ENCODE peak calls at places on chromosomes 13 and 19, in seven cellular contexts. L is GM23338, D is spleen, I is uterus, Y is upper lobe of right lung, Z is body of pancreas, K is ascending aorta. F is an unnamed sample. For H3K4me1, the result is how much of the 10 kb centered on the place peaks cover.

GRCh38 chr13:64817721-64818120 is 2412.4 kb downstream of the PCDH9 start:
- DNase-seq in I (no peak), D (no peak), L (no peak), Y (no peak), K (no peak), Z (no peak), F (no peak)

GRCh38 chr19:1175020-1175419 is 952 bp upstream of the SBNO2 start:
- DNase-seq in K (no peak), D (no peak), Z (no peak), Y (no peak), I (no peak), L (no peak), F (no peak)

GRCh38 chr19:23002690-23003422 is at the start of gene ZNF728:
- DNase-seq in I (peak), D (no peak), Z (peak), L (no peak), K (peak), Y (peak), F (no peak)

GRCh38 chr19:5138606-5139594 is 170.0 kb downstream of the KDM4B start:
- DNase-seq in K (no peak), Z (peak), Y (no peak), I (no peak), L (no peak), D (peak), F (peak)

GRCh38 chr19:11242864-11243797 is 3.7 kb downstream of the ANGPTL8 start:
- DNase-seq in I (peak), Z (peak), L (peak), K (peak), Y (peak), D (peak), F (peak)

GRCh38 chr13:110382229-110382628 is 75.1 kb downstream of the COL4A2 start:
- DNase-seq in Y (no peak), L (no peak), Z (no peak), D (no peak), K (no peak), I (no peak), F (no peak)

GRCh38 chr13:79267560-79267959 is 138.5 kb downstream of the RBM26 start:
- DNase-seq in Y (no peak), D (no peak), K (no peak), I (no peak), L (no peak), Z (no peak), F (no peak)

GRCh38 chr13:60721063-60721462 is 324.0 kb downstream of the TDRD3 start:
- DNase-seq in Z (no peak), I (no peak), K (no peak), D (no peak), Y (no peak), L (peak), F (no peak)

GRCh38 chr13:44165172-44165894 is 208.3 kb upstream of the SERP2 start:
- DNase-seq in I (no peak), Z (no peak), Y (no peak), L (no peak), K (no peak), D (no peak), F (no peak)

GRCh38 chr13:112062619-112063308 is 4.2 kb upstream of the SOX1 start:
- DNase-seq in K (no peak), Y (no peak), I (no peak), D (peak), Z (no peak), L (peak), F (no peak)

GRCh38 chr19:35341006-35341405 is 6.7 kb upstream of the FFAR1 start:
- DNase-seq in K (no peak), D (peak), I (no peak), Y (no peak), L (no peak), Z (no peak), F (no peak)

GRCh38 chr19:18298601-18299000 is 17.2 kb upstream of the JUND start:
- DNase-seq in D (no peak), K (no peak), Z (no peak), I (no peak), L (no peak), Y (no peak), F (no peak)

GRCh38 chr19:18301718-18302111 is 20.3 kb upstream of the JUND start:
- DNase-seq in L (no peak), K (no peak), D (no peak), I (no peak), Z (no peak), Y (no peak), F (no peak)

GRCh38 chr19:18304194-18304495 is 18.7 kb downstream of the LSM4 start:
- DNase-seq in K (no peak), I (no peak), D (peak), Y (no peak), Z (no peak), L (no peak), F (no peak)

GRCh38 chr19:18299654-18300053 is 18.2 kb upstream of the JUND start:
- DNase-seq in I (no peak), Y (no peak), K (no peak), Z (no peak), L (no peak), D (no peak), F (no peak)

GRCh38 chr19:18300930-18301717 is 19.7 kb upstream of the JUND start:
- DNase-seq in Y (peak), I (peak), K (peak), Z (peak), L (no peak), D (no peak), F (peak)
- H3K27ac ChIP-seq in Y (peak), I (peak), K (peak), Z (peak), L (no peak), D (peak), F (peak)

GRCh38 chr13:22801402-22802003 is 379.3 kb upstream of the SGCG start:
- DNase-seq in I (no peak), Y (no peak), D (no peak), K (no peak), L (peak), Z (no peak), F (no peak)
- H3K4me3 ChIP-seq in I (no peak), Y (no peak), D (no peak), K (no peak), L (no peak), Z (no peak), F (no peak)

DNA sequence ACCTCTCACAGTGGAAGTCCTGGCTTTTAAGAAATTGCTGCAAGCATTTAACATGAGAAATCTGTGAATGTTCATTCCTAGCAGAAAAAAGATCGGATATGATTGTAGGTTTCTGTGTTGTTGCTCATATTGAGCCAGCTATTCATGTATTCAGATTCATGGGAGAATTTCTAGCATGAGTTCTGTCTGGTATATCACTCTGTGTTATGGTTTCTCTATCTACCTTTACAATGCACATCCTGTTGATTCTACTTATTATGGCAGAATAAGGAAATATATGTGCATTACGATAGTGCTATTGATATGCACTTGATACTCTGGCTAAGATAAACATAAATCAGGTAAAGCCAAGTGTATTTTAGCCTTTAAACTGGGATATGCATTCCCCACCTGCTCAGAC is 138.2 kb downstream of the KCNRG start:
- DNase-seq in Z (no peak), I (no peak), Y (no peak), K (no peak), L (no peak), D (no peak), F (no peak)
- H3K4me1 ChIP-seq in Z (under half), I (under half), Y (under half), K (under half), L (under half), D (under half), F (under half)

GRCh38 chr13:96036515-96036914 is 16.7 kb downstream of the UGGT2 start:
- DNase-seq in Y (no peak), Z (no peak), I (no peak), K (no peak), L (no peak), D (no peak), F (peak)
- H3K27ac ChIP-seq in Y (no peak), Z (no peak), I (no peak), K (no peak), L (no peak), D (no peak), F (no peak)

DNA sequence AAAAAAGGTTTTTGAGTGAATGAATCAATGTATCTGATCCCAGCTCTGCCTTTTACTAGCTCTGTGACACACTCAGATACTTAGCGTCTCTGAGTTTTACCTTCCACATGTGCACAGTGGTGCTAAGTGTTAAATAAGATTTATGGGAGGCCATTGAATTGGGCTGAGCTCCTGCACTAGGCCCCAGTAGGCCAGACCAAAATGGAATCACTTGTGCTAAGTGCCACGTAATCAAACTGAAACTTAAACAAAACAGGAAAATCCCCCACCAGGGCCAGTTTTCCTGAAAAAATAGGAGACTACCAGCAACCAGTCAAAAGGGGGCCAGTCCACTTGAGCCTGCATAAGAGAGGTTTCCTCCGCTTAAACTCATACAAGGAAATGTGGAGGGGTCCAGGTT is 40.9 kb downstream of the GJA3 start:
- DNase-seq in D (no peak), K (no peak), I (no peak), Y (no peak), L (no peak), Z (no peak), F (no peak)
- H3K4me3 ChIP-seq in D (peak), K (peak), I (no peak), Y (no peak), L (peak), Z (no peak), F (no peak)

DNA sequence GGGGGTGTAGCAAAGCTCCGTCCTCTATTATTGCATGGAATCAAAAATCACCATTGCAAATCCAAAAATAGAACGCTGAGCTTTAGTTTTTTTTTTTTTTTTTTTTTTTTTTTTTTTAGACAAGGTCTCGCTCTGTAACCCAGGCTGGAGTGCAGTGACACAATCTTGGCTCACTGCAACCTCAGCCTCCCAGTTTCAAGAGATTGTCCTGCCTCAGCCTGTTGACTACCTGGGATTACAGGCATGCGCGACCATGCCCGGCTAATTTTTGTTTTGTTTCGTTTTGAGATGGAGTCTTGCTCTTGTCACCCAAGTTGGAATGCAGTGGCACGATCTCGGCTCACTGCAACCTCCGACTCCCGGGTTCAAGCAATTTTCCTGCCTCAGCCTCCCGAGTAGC is 15.3 kb upstream of the ZNF77 start:
- DNase-seq in K (no peak), Z (no peak), I (no peak), D (no peak), L (no peak), Y (no peak), F (no peak)
- H3K4me1 ChIP-seq in K (under half), Z (under half), I (under half), D (under half), L (under half), Y (under half), F (under half)

GRCh38 chr19:54191671-54192453 is 754 bp downstream of the TSEN34 start:
- DNase-seq in K (no peak), I (no peak), Y (no peak), D (peak), L (no peak), Z (no peak), F (no peak)
- H3K27ac ChIP-seq in K (peak), I (peak), Y (peak), D (peak), L (peak), Z (peak), F (no peak)

F was measured in SJSA1.